ENCODE peak calls at places on chromosomes 5 and 9, in four cellular contexts. K is A549, D is GM12878, V is HepG2. X is an unnamed sample.

GRCh38 chr9:4301971-4302427 is 2.1 kb upstream of the GLIS3 start:
- DNase-seq in K (peak), V (no peak), D (no peak), X (no peak)

GRCh38 chr5:149611327-149611726 is 30.0 kb downstream of the ARHGEF37 start:
- DNase-seq in D (no peak), V (peak), K (no peak), X (no peak)

GRCh38 chr5:68046445-68046844 is 169.1 kb upstream of the PIK3R1 start:
- DNase-seq in D (no peak), K (peak), V (peak), X (no peak)

GRCh38 chr9:123089040-123089439 is 55.6 kb downstream of the GPR21 start:
- DNase-seq in V (no peak), K (no peak), D (no peak), X (no peak)

GRCh38 chr5:178123987-178124925 is 6.6 kb upstream of the RMND5B start:
- DNase-seq in K (no peak), D (no peak), V (no peak), X (no peak)

GRCh38 chr5:59001716-59002115 is 418.8 kb downstream of the RAB3C start:
- DNase-seq in K (no peak), D (no peak), V (no peak), X (no peak)

GRCh38 chr9:84456526-84456925 is 116.0 kb upstream of the SLC28A3 start:
- DNase-seq in K (no peak), V (no peak), D (no peak), X (no peak)

GRCh38 chr5:112084149-112084548 is 327.2 kb upstream of the NREP start:
- DNase-seq in V (no peak), K (no peak), D (no peak), X (no peak)

GRCh38 chr5:155943516-155944407 is 383.2 kb upstream of the SGCD start:
- DNase-seq in D (no peak), V (peak), K (peak), X (peak)

DNA sequence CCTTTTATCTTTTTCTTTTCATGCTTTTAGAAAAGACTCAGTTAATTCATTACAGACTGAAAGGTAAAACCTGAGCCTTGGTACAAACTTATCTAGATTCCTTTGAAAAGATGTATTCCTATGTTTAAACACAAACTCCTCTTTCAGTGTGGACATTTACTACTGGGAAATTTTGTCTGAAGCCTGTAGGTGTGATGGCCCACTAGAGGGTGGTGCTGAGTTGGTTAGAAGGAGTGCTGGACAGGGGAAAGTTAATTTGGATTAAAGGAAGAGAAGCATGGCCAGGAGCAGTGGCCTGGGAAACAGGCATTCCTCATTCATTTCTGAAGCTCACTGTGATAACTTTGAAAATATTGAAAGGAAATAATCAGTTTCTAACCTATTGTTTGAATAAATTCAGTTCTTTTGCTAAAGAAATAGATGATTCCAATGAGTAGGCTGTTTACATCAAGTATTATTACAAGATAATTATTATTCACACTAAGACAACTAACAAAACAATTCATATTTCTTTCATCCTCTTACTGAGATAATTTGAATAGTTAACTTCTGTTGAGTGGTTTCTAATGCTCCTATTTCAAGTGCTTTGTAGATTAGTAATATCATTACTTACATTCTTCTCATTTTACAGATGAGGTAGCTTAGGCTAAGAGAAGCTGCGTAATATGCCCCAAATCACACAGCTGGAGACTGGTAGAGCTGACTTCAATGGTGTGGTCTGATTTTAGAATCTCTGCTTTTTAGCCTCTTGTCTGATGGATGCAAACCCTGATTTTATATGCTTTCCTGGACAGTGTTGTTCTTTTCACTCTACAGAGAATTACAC is 150.9 kb downstream of the ADGRV1 start:
- DNase-seq in K (peak), V (peak), D (no peak), X (peak)
- TF ChIP-seq CHD4 in K (no peak), V (no peak), D (no peak), X (no peak)

DNA sequence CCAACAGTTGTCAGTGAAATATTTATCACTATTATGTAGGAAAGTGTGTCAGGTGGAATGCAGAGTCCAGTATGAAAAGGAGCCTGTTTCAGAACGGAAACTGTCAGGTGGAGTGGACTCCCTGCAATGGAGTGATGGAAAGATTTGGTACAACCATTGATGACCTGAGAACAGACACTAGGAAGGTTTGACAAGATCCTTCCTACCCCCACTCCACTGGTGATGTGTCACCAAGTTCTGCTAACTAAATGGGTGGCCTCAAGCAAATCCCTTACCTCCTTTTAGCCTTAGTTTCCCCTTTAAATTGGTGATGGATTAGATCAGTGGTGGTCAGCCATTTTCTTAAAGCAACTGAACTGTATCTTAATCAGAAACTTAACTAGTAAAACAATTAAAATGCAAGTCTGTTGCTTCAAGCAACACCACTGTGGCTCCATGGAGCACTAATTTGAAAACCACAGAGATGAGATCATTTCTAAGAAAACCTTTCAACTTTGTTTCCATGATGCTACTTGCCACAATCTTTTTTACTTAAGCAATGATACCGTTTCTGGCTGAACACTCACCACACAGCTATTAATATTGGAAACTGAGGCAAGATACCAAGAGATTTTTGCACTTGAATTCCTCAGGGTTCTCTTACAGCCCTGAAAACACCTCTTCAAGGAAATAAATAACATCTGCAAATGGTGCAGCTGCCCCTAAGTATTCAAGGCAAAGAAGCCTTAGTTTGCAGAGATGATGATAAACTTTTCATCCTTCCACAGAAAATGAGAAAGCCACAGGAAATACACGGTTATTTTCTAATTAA is 140.6 kb downstream of the ERCC6L2 start:
- DNase-seq in V (no peak), D (peak), K (no peak), X (no peak)
- TF ChIP-seq CHD4 in V (no peak), D (no peak), K (no peak), X (no peak)

DNA sequence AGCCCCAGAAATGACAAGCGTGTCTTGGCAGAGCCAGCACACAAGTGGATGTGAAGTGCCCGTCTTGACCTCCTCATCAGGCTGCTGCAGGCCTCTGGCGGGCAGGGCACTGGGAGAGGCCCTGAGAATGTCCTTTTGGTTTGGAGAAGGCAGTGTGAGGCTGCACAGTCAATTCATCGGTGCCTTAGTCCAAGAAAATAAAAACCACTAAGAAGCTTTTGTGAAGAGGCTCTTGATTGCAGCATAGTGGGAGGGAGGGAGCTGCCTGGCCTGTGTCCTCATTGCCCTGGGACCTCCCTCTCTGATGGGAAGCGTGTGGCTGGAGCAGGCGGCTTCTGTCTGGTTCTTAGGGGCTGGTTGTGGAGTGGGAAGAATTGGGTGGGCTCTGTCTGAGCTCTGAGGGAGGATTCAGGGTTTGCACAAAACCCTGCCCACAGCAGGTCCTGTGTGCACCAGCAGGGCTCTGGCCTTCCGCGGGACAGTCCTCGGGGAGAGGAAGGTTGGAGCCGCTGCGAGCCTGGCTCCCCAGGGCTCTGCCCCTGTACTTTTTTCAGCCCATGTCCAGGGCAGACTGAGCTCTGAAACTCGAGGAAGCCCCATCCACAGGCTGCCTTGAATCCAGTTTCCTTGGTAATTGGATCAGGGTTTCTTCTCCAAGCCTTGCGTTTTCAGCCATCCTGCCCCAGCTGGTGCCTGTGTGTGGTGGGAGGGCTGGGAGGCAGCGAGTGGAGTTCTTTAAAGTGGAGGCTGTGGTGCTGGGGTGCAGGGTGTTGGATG is 1.1 kb downstream of the HRCT1 start:
- DNase-seq in D (no peak), K (no peak), V (no peak), X (no peak)
- TF ChIP-seq CHD4 in D (no peak), K (no peak), V (no peak), X (no peak)

GRCh38 chr5:125034331-125034730 is 287.9 kb upstream of the ZNF608 start:
- DNase-seq in D (no peak), V (no peak), K (no peak), X (no peak)

GRCh38 chr5:125038477-125038876 is 292.0 kb upstream of the ZNF608 start:
- DNase-seq in V (no peak), D (no peak), K (no peak), X (no peak)

GRCh38 chr5:125036494-125036893 is 290.1 kb upstream of the ZNF608 start:
- DNase-seq in K (no peak), D (no peak), V (no peak), X (no peak)

GRCh38 chr5:125033602-125034001 is 287.2 kb upstream of the ZNF608 start:
- DNase-seq in K (no peak), D (no peak), V (no peak), X (no peak)

GRCh38 chr5:125037020-125037419 is 290.6 kb upstream of the ZNF608 start:
- DNase-seq in K (no peak), D (no peak), V (no peak), X (no peak)
- TF ChIP-seq CHD4 in K (no peak), D (no peak), V (no peak), X (no peak)

DNA sequence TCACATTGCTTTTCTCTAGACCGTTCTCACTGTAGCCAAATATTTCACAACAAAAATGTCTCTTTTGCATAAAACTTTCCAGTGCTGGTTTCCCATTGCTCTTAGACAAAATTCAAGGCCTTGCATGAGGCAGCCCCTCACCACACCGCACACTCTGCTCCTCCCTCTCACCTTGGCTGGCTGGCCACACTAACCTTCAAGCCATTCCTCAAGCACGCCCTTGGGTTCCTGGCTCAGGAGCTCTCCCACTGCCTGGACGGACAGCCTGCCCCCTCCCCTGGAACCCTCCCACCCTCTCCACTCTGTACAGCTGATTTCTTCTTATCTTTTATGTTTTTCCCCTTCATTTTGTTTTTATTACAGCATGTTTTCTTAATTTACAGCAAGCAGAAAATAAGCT is 83.2 kb downstream of the PDZD2 start:
- DNase-seq in V (no peak), K (no peak), D (no peak), X (no peak)
- TF ChIP-seq CHD4 in V (no peak), K (no peak), D (no peak), X (no peak)

GRCh38 chr9:96884443-96884842 is 30.1 kb upstream of the ZNF782 start:
- DNase-seq in K (peak), D (no peak), V (peak), X (peak)
- TF ChIP-seq CHD4 in K (no peak), D (no peak), V (no peak), X (no peak)